ENCODE peak calls at places on chromosomes 12 and 14, in five cellular contexts. One of them, this sample, is unnamed. For H3K9me3, the result is how much of the 10 kb centered on the place peaks cover.

GRCh38 chr12:16564675-16565074 is 41.3 kb downstream of the LMO3 start:
- DNase-seq in Karpas-422: no peak
- DNase-seq in aorta: no peak
- DNase-seq in fibroblast of lung: no peak
- DNase-seq in mesenchymal stem cell: no peak
- DNase-seq in this sample: no peak

GRCh38 chr14:32941668-32942065 is 3.0 kb downstream of the NPAS3 start:
- DNase-seq in Karpas-422: no peak
- DNase-seq in aorta: no peak
- DNase-seq in fibroblast of lung: no peak
- DNase-seq in mesenchymal stem cell: no peak
- DNase-seq in this sample: no peak

GRCh38 chr14:99423434-99423833 is 57.2 kb downstream of the SETD3 start:
- DNase-seq in Karpas-422: peak
- DNase-seq in aorta: no peak
- DNase-seq in fibroblast of lung: no peak
- DNase-seq in mesenchymal stem cell: no peak
- DNase-seq in this sample: no peak

GRCh38 chr12:116406529-116406928 is 129.0 kb upstream of the MED13L start:
- DNase-seq in Karpas-422: no peak
- DNase-seq in aorta: peak
- DNase-seq in fibroblast of lung: no peak
- DNase-seq in mesenchymal stem cell: peak
- DNase-seq in this sample: peak

GRCh38 chr14:63524537-63525155 is 18.5 kb downstream of the PPP2R5E start:
- DNase-seq in Karpas-422: no peak
- DNase-seq in aorta: no peak
- DNase-seq in fibroblast of lung: no peak
- DNase-seq in mesenchymal stem cell: no peak
- DNase-seq in this sample: no peak

GRCh38 chr12:12872139-12872933 is 19.0 kb upstream of the GPRC5A start:
- DNase-seq in Karpas-422: no peak
- DNase-seq in aorta: no peak
- DNase-seq in fibroblast of lung: peak
- DNase-seq in mesenchymal stem cell: peak
- DNase-seq in this sample: peak

GRCh38 chr14:104930526-104931322 is 6.0 kb downstream of the PLD4 start:
- DNase-seq in Karpas-422: no peak
- DNase-seq in aorta: no peak
- DNase-seq in fibroblast of lung: no peak
- DNase-seq in mesenchymal stem cell: no peak
- DNase-seq in this sample: peak

GRCh38 chr14:104363891-104364760 is 215.4 kb upstream of the C14orf180 start:
- DNase-seq in Karpas-422: no peak
- DNase-seq in aorta: peak
- DNase-seq in fibroblast of lung: no peak
- DNase-seq in mesenchymal stem cell: no peak
- DNase-seq in this sample: no peak

GRCh38 chr12:12926571-12927071 is 25.3 kb downstream of the GPRC5D start:
- DNase-seq in Karpas-422: no peak
- DNase-seq in aorta: no peak
- DNase-seq in fibroblast of lung: peak
- DNase-seq in mesenchymal stem cell: peak
- DNase-seq in this sample: no peak

GRCh38 chr12:78455991-78456390 is 408.6 kb upstream of the SYT1 start:
- DNase-seq in Karpas-422: no peak
- DNase-seq in aorta: no peak
- DNase-seq in fibroblast of lung: peak
- DNase-seq in mesenchymal stem cell: no peak
- DNase-seq in this sample: no peak

GRCh38 chr12:92235703-92236472 is 90.2 kb upstream of the BTG1 start:
- DNase-seq in Karpas-422: no peak
- DNase-seq in aorta: no peak
- DNase-seq in fibroblast of lung: no peak
- DNase-seq in mesenchymal stem cell: no peak
- DNase-seq in this sample: no peak

GRCh38 chr12:122437656-122438121 is 15.2 kb upstream of the CLIP1 start:
- DNase-seq in Karpas-422: no peak
- DNase-seq in aorta: peak
- DNase-seq in fibroblast of lung: peak
- DNase-seq in mesenchymal stem cell: no peak
- DNase-seq in this sample: peak

GRCh38 chr12:29559194-29559593 is 61.7 kb upstream of the OVCH1 start:
- DNase-seq in Karpas-422: no peak
- DNase-seq in aorta: no peak
- DNase-seq in fibroblast of lung: no peak
- DNase-seq in mesenchymal stem cell: no peak
- DNase-seq in this sample: no peak

GRCh38 chr14:69449216-69449615 is 35.3 kb upstream of the PLEKHD1 start:
- DNase-seq in Karpas-422: no peak
- DNase-seq in aorta: no peak
- DNase-seq in fibroblast of lung: no peak
- DNase-seq in mesenchymal stem cell: no peak
- DNase-seq in this sample: no peak

GRCh38 chr14:106372870-106373657 is 846.7 kb downstream of the TMEM121 start:
- DNase-seq in Karpas-422: peak
- DNase-seq in aorta: peak
- DNase-seq in fibroblast of lung: no peak
- DNase-seq in mesenchymal stem cell: no peak
- DNase-seq in this sample: peak

GRCh38 chr12:90851800-90852718 is 102.9 kb downstream of the CCER1 start:
- DNase-seq in Karpas-422: no peak
- DNase-seq in aorta: no peak
- DNase-seq in fibroblast of lung: no peak
- DNase-seq in mesenchymal stem cell: no peak
- DNase-seq in this sample: no peak

GRCh38 chr14:74655597-74656389 is 43.8 kb upstream of the LTBP2 start:
- DNase-seq in Karpas-422: no peak
- DNase-seq in aorta: no peak
- DNase-seq in fibroblast of lung: peak
- DNase-seq in mesenchymal stem cell: peak
- DNase-seq in this sample: no peak

GRCh38 chr14:89276424-89276975 is 140.5 kb downstream of the FOXN3 start:
- DNase-seq in Karpas-422: no peak
- DNase-seq in aorta: no peak
- DNase-seq in fibroblast of lung: peak
- DNase-seq in mesenchymal stem cell: peak
- DNase-seq in this sample: no peak

GRCh38 chr12:94587266-94588241 is 62.8 kb downstream of the TMCC3 start:
- DNase-seq in Karpas-422: no peak
- DNase-seq in aorta: no peak
- DNase-seq in fibroblast of lung: no peak
- DNase-seq in mesenchymal stem cell: no peak
- DNase-seq in this sample: no peak

GRCh38 chr12:26678697-26679660 is 154.0 kb downstream of the ITPR2 start:
- DNase-seq in Karpas-422: no peak
- DNase-seq in aorta: no peak
- DNase-seq in fibroblast of lung: peak
- DNase-seq in mesenchymal stem cell: peak
- DNase-seq in this sample: peak

GRCh38 chr12:69428351-69429048 is 41.7 kb upstream of the FRS2 start:
- DNase-seq in Karpas-422: no peak
- DNase-seq in aorta: no peak
- DNase-seq in fibroblast of lung: no peak
- DNase-seq in mesenchymal stem cell: no peak
- DNase-seq in this sample: no peak

GRCh38 chr12:31037921-31038320 is 35.7 kb upstream of the DDX11 start:
- DNase-seq in Karpas-422: no peak
- DNase-seq in aorta: no peak
- DNase-seq in fibroblast of lung: no peak
- DNase-seq in mesenchymal stem cell: no peak
- DNase-seq in this sample: no peak

GRCh38 chr14:69066396-69067171 is 86.3 kb downstream of the DCAF5 start:
- DNase-seq in Karpas-422: no peak
- DNase-seq in aorta: no peak
- DNase-seq in fibroblast of lung: no peak
- DNase-seq in mesenchymal stem cell: no peak
- DNase-seq in this sample: no peak

GRCh38 chr12:111768159-111768895 is 1.6 kb downstream of the ALDH2 start:
- DNase-seq in Karpas-422: peak
- DNase-seq in aorta: no peak
- DNase-seq in fibroblast of lung: no peak
- DNase-seq in mesenchymal stem cell: no peak
- DNase-seq in this sample: no peak

GRCh38 chr14:45246633-45247173 is 6.3 kb downstream of the MIS18BP1 start:
- DNase-seq in Karpas-422: no peak
- DNase-seq in aorta: no peak
- DNase-seq in fibroblast of lung: peak
- DNase-seq in mesenchymal stem cell: no peak
- DNase-seq in this sample: no peak

GRCh38 chr14:105411017-105411941 is 8.3 kb upstream of the MTA1 start:
- DNase-seq in Karpas-422: peak
- DNase-seq in aorta: peak
- DNase-seq in fibroblast of lung: peak
- DNase-seq in mesenchymal stem cell: peak
- DNase-seq in this sample: no peak

GRCh38 chr14:85319101-85319500 is 210.8 kb upstream of the FLRT2 start:
- DNase-seq in Karpas-422: no peak
- DNase-seq in aorta: no peak
- DNase-seq in fibroblast of lung: no peak
- DNase-seq in mesenchymal stem cell: no peak
- DNase-seq in this sample: no peak

GRCh38 chr12:130754234-130755001 is 38.3 kb upstream of the RIMBP2 start:
- DNase-seq in Karpas-422: peak
- DNase-seq in aorta: no peak
- DNase-seq in fibroblast of lung: no peak
- DNase-seq in mesenchymal stem cell: no peak
- DNase-seq in this sample: no peak

GRCh38 chr12:46402451-46402850 is 29.9 kb upstream of the SLC38A2 start:
- DNase-seq in Karpas-422: no peak
- DNase-seq in aorta: peak
- DNase-seq in fibroblast of lung: peak
- DNase-seq in mesenchymal stem cell: peak
- DNase-seq in this sample: peak

GRCh38 chr14:52312872-52313492 is 1.1 kb upstream of the PTGER2 start:
- DNase-seq in Karpas-422: no peak
- DNase-seq in aorta: no peak
- DNase-seq in fibroblast of lung: peak
- DNase-seq in mesenchymal stem cell: peak
- DNase-seq in this sample: peak
- H3K4me3 ChIP-seq in Karpas-422: no peak
- H3K4me3 ChIP-seq in aorta: no peak
- H3K4me3 ChIP-seq in fibroblast of lung: peak
- H3K4me3 ChIP-seq in mesenchymal stem cell: peak
- H3K4me3 ChIP-seq in this sample: no peak

GRCh38 chr12:52540531-52540930 is 12.4 kb downstream of the KRT71 start:
- DNase-seq in Karpas-422: no peak
- DNase-seq in aorta: peak
- DNase-seq in fibroblast of lung: no peak
- DNase-seq in mesenchymal stem cell: no peak
- DNase-seq in this sample: no peak
- H3K9me3 ChIP-seq in Karpas-422: under half
- H3K9me3 ChIP-seq in aorta: under half
- H3K9me3 ChIP-seq in fibroblast of lung: under half
- H3K9me3 ChIP-seq in mesenchymal stem cell: under half
- H3K9me3 ChIP-seq in this sample: under half

GRCh38 chr12:1533602-1534304 is 60.6 kb downstream of the FBXL14 start:
- DNase-seq in Karpas-422: peak
- DNase-seq in aorta: no peak
- DNase-seq in fibroblast of lung: peak
- DNase-seq in mesenchymal stem cell: no peak
- DNase-seq in this sample: peak
- H3K4me3 ChIP-seq in Karpas-422: peak
- H3K4me3 ChIP-seq in aorta: no peak
- H3K4me3 ChIP-seq in fibroblast of lung: peak
- H3K4me3 ChIP-seq in mesenchymal stem cell: peak
- H3K4me3 ChIP-seq in this sample: peak

GRCh38 chr12:60290532-60290931 is 694.7 kb downstream of the SLC16A7 start:
- DNase-seq in Karpas-422: no peak
- DNase-seq in aorta: no peak
- DNase-seq in fibroblast of lung: no peak
- DNase-seq in mesenchymal stem cell: no peak
- DNase-seq in this sample: no peak
- H3K9me3 ChIP-seq in Karpas-422: under half
- H3K9me3 ChIP-seq in aorta: under half
- H3K9me3 ChIP-seq in fibroblast of lung: under half
- H3K9me3 ChIP-seq in mesenchymal stem cell: under half
- H3K9me3 ChIP-seq in this sample: under half

GRCh38 chr12:66971816-66972215 is 292.9 kb upstream of the GRIP1 start:
- DNase-seq in Karpas-422: no peak
- DNase-seq in aorta: no peak
- DNase-seq in fibroblast of lung: no peak
- DNase-seq in mesenchymal stem cell: no peak
- DNase-seq in this sample: no peak
- H3K4me3 ChIP-seq in Karpas-422: no peak
- H3K4me3 ChIP-seq in aorta: no peak
- H3K4me3 ChIP-seq in fibroblast of lung: no peak
- H3K4me3 ChIP-seq in mesenchymal stem cell: no peak
- H3K4me3 ChIP-seq in this sample: no peak

DNA sequence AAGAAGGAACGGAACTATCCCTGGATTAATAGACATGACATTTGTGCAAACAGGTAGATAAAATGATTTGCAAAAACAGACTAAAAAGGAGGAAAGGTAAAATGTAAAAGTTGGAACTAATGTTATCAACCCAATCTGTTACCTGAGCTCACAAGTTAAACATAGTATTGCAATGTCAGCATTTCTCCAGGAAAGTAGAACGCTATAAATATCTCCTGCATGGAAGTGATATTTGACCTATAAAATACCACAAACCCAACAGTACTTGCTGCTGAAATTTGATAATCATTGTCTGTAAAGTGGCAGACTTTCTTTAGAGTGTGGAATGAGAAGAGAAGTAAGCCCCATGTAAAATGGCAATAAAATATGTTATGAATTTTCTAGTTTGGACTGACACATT is 1435.7 kb downstream of the LRFN5 start:
- DNase-seq in Karpas-422: no peak
- DNase-seq in aorta: no peak
- DNase-seq in fibroblast of lung: no peak
- DNase-seq in mesenchymal stem cell: no peak
- DNase-seq in this sample: no peak
- H3K9me3 ChIP-seq in Karpas-422: under half
- H3K9me3 ChIP-seq in aorta: under half
- H3K9me3 ChIP-seq in fibroblast of lung: under half
- H3K9me3 ChIP-seq in mesenchymal stem cell: under half
- H3K9me3 ChIP-seq in this sample: under half